ENCODE peak calls at places on chromosomes 1 and 21, in six cellular contexts. One of them, this sample, is unnamed.

GRCh38 chr1:44021581-44022321 is 9.5 kb downstream of the SLC6A9 start:
- DNase-seq in AG04450: no peak
- DNase-seq in AG10803: no peak
- DNase-seq in activated B cell treated with CpG ODN at 0.5 μM for 24 hours: no peak
- DNase-seq in NCI-H1092: no peak
- DNase-seq in dorsolateral prefrontal cortex: no peak
- DNase-seq in this sample: no peak

GRCh38 chr1:16248603-16249534 is 11.9 kb upstream of the CPLANE2 start:
- DNase-seq in dorsolateral prefrontal cortex: peak
- DNase-seq in activated B cell treated with CpG ODN at 0.5 μM for 24 hours: no peak
- DNase-seq in AG04450: peak
- DNase-seq in AG10803: peak
- DNase-seq in NCI-H1092: peak
- DNase-seq in this sample: peak

GRCh38 chr1:226061793-226062557 is 541 bp upstream of the H3-3A start:
- DNase-seq in AG04450: no peak
- DNase-seq in dorsolateral prefrontal cortex: peak
- DNase-seq in activated B cell treated with CpG ODN at 0.5 μM for 24 hours: peak
- DNase-seq in AG10803: peak
- DNase-seq in NCI-H1092: peak
- DNase-seq in this sample: no peak

GRCh38 chr1:147723691-147724323 is 36.6 kb downstream of the GJA5 start:
- DNase-seq in NCI-H1092: no peak
- DNase-seq in dorsolateral prefrontal cortex: no peak
- DNase-seq in AG10803: peak
- DNase-seq in activated B cell treated with CpG ODN at 0.5 μM for 24 hours: no peak
- DNase-seq in AG04450: no peak
- DNase-seq in this sample: no peak

GRCh38 chr21:26835714-26836265 is 9.4 kb downstream of the ADAMTS1 start:
- DNase-seq in AG04450: no peak
- DNase-seq in dorsolateral prefrontal cortex: no peak
- DNase-seq in NCI-H1092: no peak
- DNase-seq in activated B cell treated with CpG ODN at 0.5 μM for 24 hours: no peak
- DNase-seq in AG10803: peak
- DNase-seq in this sample: no peak

GRCh38 chr1:113018911-113019310 is 54.1 kb upstream of the LRIG2 start:
- DNase-seq in AG04450: no peak
- DNase-seq in NCI-H1092: no peak
- DNase-seq in AG10803: no peak
- DNase-seq in dorsolateral prefrontal cortex: no peak
- DNase-seq in activated B cell treated with CpG ODN at 0.5 μM for 24 hours: no peak
- DNase-seq in this sample: no peak

GRCh38 chr1:62608905-62609304 is 11.6 kb downstream of the ANGPTL3 start:
- DNase-seq in AG10803: no peak
- DNase-seq in NCI-H1092: no peak
- DNase-seq in AG04450: no peak
- DNase-seq in activated B cell treated with CpG ODN at 0.5 μM for 24 hours: no peak
- DNase-seq in dorsolateral prefrontal cortex: no peak
- DNase-seq in this sample: no peak

GRCh38 chr1:85577421-85578320 is 2.9 kb upstream of the CCN1 start:
- DNase-seq in AG10803: no peak
- DNase-seq in NCI-H1092: no peak
- DNase-seq in activated B cell treated with CpG ODN at 0.5 μM for 24 hours: no peak
- DNase-seq in dorsolateral prefrontal cortex: no peak
- DNase-seq in AG04450: peak
- DNase-seq in this sample: no peak

GRCh38 chr1:1432951-1433803 is 2.3 kb upstream of the VWA1 start:
- DNase-seq in dorsolateral prefrontal cortex: peak
- DNase-seq in AG04450: no peak
- DNase-seq in NCI-H1092: no peak
- DNase-seq in activated B cell treated with CpG ODN at 0.5 μM for 24 hours: no peak
- DNase-seq in AG10803: no peak
- DNase-seq in this sample: no peak

GRCh38 chr1:24727490-24728214 is 17.6 kb upstream of the CLIC4 start:
- DNase-seq in activated B cell treated with CpG ODN at 0.5 μM for 24 hours: no peak
- DNase-seq in NCI-H1092: no peak
- DNase-seq in AG04450: no peak
- DNase-seq in AG10803: peak
- DNase-seq in dorsolateral prefrontal cortex: no peak
- DNase-seq in this sample: no peak

GRCh38 chr1:81414417-81415087 is 386.2 kb upstream of the ADGRL2 start:
- DNase-seq in AG04450: no peak
- DNase-seq in NCI-H1092: peak
- DNase-seq in activated B cell treated with CpG ODN at 0.5 μM for 24 hours: no peak
- DNase-seq in dorsolateral prefrontal cortex: peak
- DNase-seq in AG10803: peak
- DNase-seq in this sample: peak

GRCh38 chr1:20255666-20256065 is 35.0 kb upstream of the VWA5B1 start:
- DNase-seq in activated B cell treated with CpG ODN at 0.5 μM for 24 hours: no peak
- DNase-seq in AG04450: peak
- DNase-seq in dorsolateral prefrontal cortex: no peak
- DNase-seq in NCI-H1092: no peak
- DNase-seq in AG10803: peak
- DNase-seq in this sample: no peak

GRCh38 chr1:21619041-21619947 is 49.9 kb downstream of the RAP1GAP start:
- DNase-seq in activated B cell treated with CpG ODN at 0.5 μM for 24 hours: no peak
- DNase-seq in AG10803: no peak
- DNase-seq in dorsolateral prefrontal cortex: no peak
- DNase-seq in AG04450: no peak
- DNase-seq in NCI-H1092: no peak
- DNase-seq in this sample: no peak

GRCh38 chr1:40257313-40257687 is 736 bp upstream of the ZMPSTE24 start:
- DNase-seq in NCI-H1092: no peak
- DNase-seq in AG04450: no peak
- DNase-seq in AG10803: no peak
- DNase-seq in dorsolateral prefrontal cortex: no peak
- DNase-seq in activated B cell treated with CpG ODN at 0.5 μM for 24 hours: no peak
- DNase-seq in this sample: peak

GRCh38 chr1:32627596-32628162 is 22.7 kb downstream of the ZBTB8OS start:
- DNase-seq in activated B cell treated with CpG ODN at 0.5 μM for 24 hours: no peak
- DNase-seq in AG04450: no peak
- DNase-seq in AG10803: peak
- DNase-seq in dorsolateral prefrontal cortex: no peak
- DNase-seq in NCI-H1092: no peak
- DNase-seq in this sample: no peak

GRCh38 chr1:147907786-147908509 is 5.4 kb downstream of the GJA8 start:
- DNase-seq in AG04450: no peak
- DNase-seq in NCI-H1092: no peak
- DNase-seq in activated B cell treated with CpG ODN at 0.5 μM for 24 hours: no peak
- DNase-seq in dorsolateral prefrontal cortex: no peak
- DNase-seq in AG10803: no peak
- DNase-seq in this sample: no peak

GRCh38 chr1:206770531-206771352 is at the start of gene IL19:
- DNase-seq in NCI-H1092: no peak
- DNase-seq in AG04450: no peak
- DNase-seq in dorsolateral prefrontal cortex: no peak
- DNase-seq in AG10803: peak
- DNase-seq in activated B cell treated with CpG ODN at 0.5 μM for 24 hours: no peak
- DNase-seq in this sample: no peak

GRCh38 chr1:182262425-182262824 is 129.2 kb downstream of the GLUL start:
- DNase-seq in dorsolateral prefrontal cortex: no peak
- DNase-seq in NCI-H1092: no peak
- DNase-seq in AG04450: no peak
- DNase-seq in activated B cell treated with CpG ODN at 0.5 μM for 24 hours: no peak
- DNase-seq in AG10803: no peak
- DNase-seq in this sample: no peak

GRCh38 chr1:244381887-244382565 is 69.7 kb downstream of the ADSS2 start:
- DNase-seq in dorsolateral prefrontal cortex: no peak
- DNase-seq in AG04450: peak
- DNase-seq in activated B cell treated with CpG ODN at 0.5 μM for 24 hours: no peak
- DNase-seq in AG10803: peak
- DNase-seq in NCI-H1092: no peak
- DNase-seq in this sample: no peak

GRCh38 chr1:236168716-236169429 is 26.5 kb downstream of the GPR137B start:
- DNase-seq in AG10803: peak
- DNase-seq in activated B cell treated with CpG ODN at 0.5 μM for 24 hours: no peak
- DNase-seq in dorsolateral prefrontal cortex: no peak
- DNase-seq in NCI-H1092: no peak
- DNase-seq in AG04450: no peak
- DNase-seq in this sample: peak

GRCh38 chr1:228515200-228515834 is 28.1 kb downstream of the RNF187 start:
- DNase-seq in AG04450: peak
- DNase-seq in activated B cell treated with CpG ODN at 0.5 μM for 24 hours: no peak
- DNase-seq in AG10803: peak
- DNase-seq in NCI-H1092: no peak
- DNase-seq in dorsolateral prefrontal cortex: no peak
- DNase-seq in this sample: no peak

GRCh38 chr1:43062527-43063080 is 103.9 kb upstream of the SLC2A1 start:
- DNase-seq in NCI-H1092: no peak
- DNase-seq in AG10803: no peak
- DNase-seq in dorsolateral prefrontal cortex: no peak
- DNase-seq in activated B cell treated with CpG ODN at 0.5 μM for 24 hours: no peak
- DNase-seq in AG04450: no peak
- DNase-seq in this sample: no peak

GRCh38 chr1:45407888-45408287 is 67.6 kb upstream of the MUTYH start:
- DNase-seq in NCI-H1092: no peak
- DNase-seq in activated B cell treated with CpG ODN at 0.5 μM for 24 hours: no peak
- DNase-seq in AG04450: no peak
- DNase-seq in dorsolateral prefrontal cortex: no peak
- DNase-seq in AG10803: no peak
- DNase-seq in this sample: no peak

GRCh38 chr1:14304381-14304865 is 294.1 kb upstream of the KAZN start:
- DNase-seq in AG04450: no peak
- DNase-seq in dorsolateral prefrontal cortex: no peak
- DNase-seq in activated B cell treated with CpG ODN at 0.5 μM for 24 hours: no peak
- DNase-seq in AG10803: peak
- DNase-seq in NCI-H1092: no peak
- DNase-seq in this sample: no peak

GRCh38 chr1:154615411-154615810 is 7.4 kb upstream of the ADAR start:
- DNase-seq in AG10803: no peak
- DNase-seq in AG04450: no peak
- DNase-seq in dorsolateral prefrontal cortex: no peak
- DNase-seq in activated B cell treated with CpG ODN at 0.5 μM for 24 hours: no peak
- DNase-seq in NCI-H1092: no peak
- DNase-seq in this sample: no peak

GRCh38 chr1:33250724-33251123 is 5.6 kb upstream of the ZNF362 start:
- DNase-seq in AG04450: no peak
- DNase-seq in activated B cell treated with CpG ODN at 0.5 μM for 24 hours: no peak
- DNase-seq in AG10803: no peak
- DNase-seq in NCI-H1092: no peak
- DNase-seq in dorsolateral prefrontal cortex: no peak
- DNase-seq in this sample: no peak

GRCh38 chr1:93670141-93670540 is 11.5 kb downstream of the BCAR3 start:
- DNase-seq in activated B cell treated with CpG ODN at 0.5 μM for 24 hours: no peak
- DNase-seq in AG04450: no peak
- DNase-seq in dorsolateral prefrontal cortex: no peak
- DNase-seq in AG10803: peak
- DNase-seq in NCI-H1092: no peak
- DNase-seq in this sample: peak

GRCh38 chr1:165075725-165076370 is 280.7 kb downstream of the LMX1A start:
- DNase-seq in NCI-H1092: peak
- DNase-seq in AG04450: no peak
- DNase-seq in AG10803: peak
- DNase-seq in dorsolateral prefrontal cortex: no peak
- DNase-seq in activated B cell treated with CpG ODN at 0.5 μM for 24 hours: no peak
- DNase-seq in this sample: peak

GRCh38 chr1:157156058-157156541 is 17.9 kb upstream of the ETV3 start:
- DNase-seq in AG10803: peak
- DNase-seq in dorsolateral prefrontal cortex: peak
- DNase-seq in NCI-H1092: peak
- DNase-seq in activated B cell treated with CpG ODN at 0.5 μM for 24 hours: peak
- DNase-seq in AG04450: no peak
- DNase-seq in this sample: peak

GRCh38 chr1:232435746-232436145 is 194.2 kb downstream of the SIPA1L2 start:
- DNase-seq in dorsolateral prefrontal cortex: no peak
- DNase-seq in AG04450: peak
- DNase-seq in AG10803: peak
- DNase-seq in NCI-H1092: no peak
- DNase-seq in activated B cell treated with CpG ODN at 0.5 μM for 24 hours: no peak
- DNase-seq in this sample: no peak

GRCh38 chr21:44780140-44780508 is 21.5 kb downstream of the UBE2G2 start:
- DNase-seq in dorsolateral prefrontal cortex: no peak
- DNase-seq in NCI-H1092: no peak
- DNase-seq in activated B cell treated with CpG ODN at 0.5 μM for 24 hours: no peak
- DNase-seq in AG04450: no peak
- DNase-seq in AG10803: no peak
- DNase-seq in this sample: no peak

GRCh38 chr1:157176016-157176415 is 37.8 kb upstream of the ETV3 start:
- DNase-seq in AG10803: no peak
- DNase-seq in activated B cell treated with CpG ODN at 0.5 μM for 24 hours: no peak
- DNase-seq in dorsolateral prefrontal cortex: no peak
- DNase-seq in AG04450: no peak
- DNase-seq in NCI-H1092: no peak
- DNase-seq in this sample: no peak

GRCh38 chr1:160018900-160019299 is 12.9 kb downstream of the PIGM start:
- DNase-seq in AG04450: no peak
- DNase-seq in dorsolateral prefrontal cortex: no peak
- DNase-seq in AG10803: peak
- DNase-seq in activated B cell treated with CpG ODN at 0.5 μM for 24 hours: no peak
- DNase-seq in NCI-H1092: no peak
- DNase-seq in this sample: no peak